ENCODE peak calls at places on chromosomes 5 and 9, in seven cellular contexts. One of them, this sample, is unnamed.

GRCh38 chr5:103668281-103668680 is 105.7 kb upstream of the NUDT12 start:
- DNase-seq in tibial nerve: no peak
- DNase-seq in CD8-positive, alpha-beta T cell: no peak
- DNase-seq in mesothelial cell of epicardium: no peak
- DNase-seq in stomach: no peak
- DNase-seq in A549: no peak
- DNase-seq in GM13977: no peak
- DNase-seq in this sample: no peak

GRCh38 chr9:133485531-133486260 is 6.8 kb upstream of the SLC2A6 start:
- DNase-seq in tibial nerve: no peak
- DNase-seq in CD8-positive, alpha-beta T cell: no peak
- DNase-seq in mesothelial cell of epicardium: no peak
- DNase-seq in stomach: no peak
- DNase-seq in A549: no peak
- DNase-seq in GM13977: peak
- DNase-seq in this sample: no peak

GRCh38 chr5:14174235-14174636 is 31.1 kb downstream of the TRIO start:
- DNase-seq in tibial nerve: no peak
- DNase-seq in CD8-positive, alpha-beta T cell: no peak
- DNase-seq in mesothelial cell of epicardium: no peak
- DNase-seq in stomach: no peak
- DNase-seq in A549: no peak
- DNase-seq in GM13977: no peak
- DNase-seq in this sample: no peak

GRCh38 chr9:8895498-8896224 is 1096.1 kb upstream of the DMAC1 start:
- DNase-seq in tibial nerve: no peak
- DNase-seq in CD8-positive, alpha-beta T cell: no peak
- DNase-seq in mesothelial cell of epicardium: no peak
- DNase-seq in stomach: no peak
- DNase-seq in A549: peak
- DNase-seq in GM13977: peak
- DNase-seq in this sample: no peak

GRCh38 chr9:78215706-78216105 is 20.2 kb upstream of the CEP78 start:
- DNase-seq in tibial nerve: no peak
- DNase-seq in CD8-positive, alpha-beta T cell: no peak
- DNase-seq in mesothelial cell of epicardium: no peak
- DNase-seq in stomach: no peak
- DNase-seq in A549: no peak
- DNase-seq in GM13977: no peak
- DNase-seq in this sample: no peak

GRCh38 chr5:7391215-7391614 is 4.7 kb upstream of the ADCY2 start:
- DNase-seq in tibial nerve: no peak
- DNase-seq in CD8-positive, alpha-beta T cell: no peak
- DNase-seq in mesothelial cell of epicardium: no peak
- DNase-seq in stomach: no peak
- DNase-seq in A549: no peak
- DNase-seq in GM13977: no peak
- DNase-seq in this sample: no peak

GRCh38 chr5:16260000-16260399 is 80.4 kb upstream of the MARCHF11 start:
- DNase-seq in tibial nerve: no peak
- DNase-seq in CD8-positive, alpha-beta T cell: no peak
- DNase-seq in mesothelial cell of epicardium: no peak
- DNase-seq in stomach: no peak
- DNase-seq in A549: no peak
- DNase-seq in GM13977: no peak
- DNase-seq in this sample: no peak

GRCh38 chr5:107085572-107085971 is 585.2 kb downstream of the EFNA5 start:
- DNase-seq in tibial nerve: no peak
- DNase-seq in CD8-positive, alpha-beta T cell: no peak
- DNase-seq in mesothelial cell of epicardium: no peak
- DNase-seq in stomach: no peak
- DNase-seq in A549: no peak
- DNase-seq in GM13977: no peak
- DNase-seq in this sample: no peak

GRCh38 chr9:83959061-83959460 is 21.0 kb downstream of the HNRNPK start:
- DNase-seq in tibial nerve: no peak
- DNase-seq in CD8-positive, alpha-beta T cell: no peak
- DNase-seq in mesothelial cell of epicardium: no peak
- DNase-seq in stomach: no peak
- DNase-seq in A549: no peak
- DNase-seq in GM13977: no peak
- DNase-seq in this sample: no peak

GRCh38 chr5:66929281-66929680 is 267.3 kb downstream of the CD180 start:
- DNase-seq in tibial nerve: no peak
- DNase-seq in CD8-positive, alpha-beta T cell: no peak
- DNase-seq in mesothelial cell of epicardium: no peak
- DNase-seq in stomach: no peak
- DNase-seq in A549: no peak
- DNase-seq in GM13977: no peak
- DNase-seq in this sample: no peak

GRCh38 chr9:117707561-117707960 is 3.4 kb downstream of the TLR4 start:
- DNase-seq in tibial nerve: no peak
- DNase-seq in CD8-positive, alpha-beta T cell: no peak
- DNase-seq in mesothelial cell of epicardium: no peak
- DNase-seq in stomach: no peak
- DNase-seq in A549: no peak
- DNase-seq in GM13977: no peak
- DNase-seq in this sample: no peak

GRCh38 chr9:118578467-118578866 is 790.8 kb downstream of the BRINP1 start:
- DNase-seq in tibial nerve: no peak
- DNase-seq in CD8-positive, alpha-beta T cell: no peak
- DNase-seq in mesothelial cell of epicardium: no peak
- DNase-seq in stomach: no peak
- DNase-seq in A549: no peak
- DNase-seq in GM13977: no peak
- DNase-seq in this sample: no peak

GRCh38 chr5:137696481-137696880 is 39.4 kb downstream of the KLHL3 start:
- DNase-seq in tibial nerve: no peak
- DNase-seq in CD8-positive, alpha-beta T cell: no peak
- DNase-seq in mesothelial cell of epicardium: no peak
- DNase-seq in stomach: no peak
- DNase-seq in A549: no peak
- DNase-seq in GM13977: no peak
- DNase-seq in this sample: no peak

GRCh38 chr9:111463036-111463435 is 21.1 kb downstream of the ECPAS start:
- DNase-seq in tibial nerve: no peak
- DNase-seq in CD8-positive, alpha-beta T cell: no peak
- DNase-seq in mesothelial cell of epicardium: no peak
- DNase-seq in stomach: no peak
- DNase-seq in A549: no peak
- DNase-seq in GM13977: no peak
- DNase-seq in this sample: no peak

GRCh38 chr5:96509721-96510383 is 76.8 kb upstream of the PCSK1 start:
- DNase-seq in tibial nerve: no peak
- DNase-seq in CD8-positive, alpha-beta T cell: no peak
- DNase-seq in mesothelial cell of epicardium: no peak
- DNase-seq in stomach: no peak
- DNase-seq in A549: peak
- DNase-seq in GM13977: no peak
- DNase-seq in this sample: no peak

GRCh38 chr9:16294371-16294770 is 576.1 kb downstream of the BNC2 start:
- DNase-seq in tibial nerve: no peak
- DNase-seq in CD8-positive, alpha-beta T cell: no peak
- DNase-seq in mesothelial cell of epicardium: no peak
- DNase-seq in stomach: no peak
- DNase-seq in A549: no peak
- DNase-seq in GM13977: no peak
- DNase-seq in this sample: no peak

GRCh38 chr9:4334439-4334838 is 34.6 kb upstream of the GLIS3 start:
- DNase-seq in tibial nerve: no peak
- DNase-seq in CD8-positive, alpha-beta T cell: no peak
- DNase-seq in mesothelial cell of epicardium: no peak
- DNase-seq in stomach: peak
- DNase-seq in A549: peak
- DNase-seq in GM13977: no peak
- DNase-seq in this sample: no peak

GRCh38 chr5:150672237-150672883 is 11.3 kb downstream of the MYOZ3 start:
- DNase-seq in tibial nerve: no peak
- DNase-seq in CD8-positive, alpha-beta T cell: no peak
- DNase-seq in mesothelial cell of epicardium: no peak
- DNase-seq in stomach: peak
- DNase-seq in A549: no peak
- DNase-seq in GM13977: peak
- DNase-seq in this sample: no peak

GRCh38 chr5:85533324-85533723 is 1084.4 kb upstream of the COX7C start:
- DNase-seq in tibial nerve: no peak
- DNase-seq in CD8-positive, alpha-beta T cell: no peak
- DNase-seq in mesothelial cell of epicardium: no peak
- DNase-seq in stomach: no peak
- DNase-seq in A549: no peak
- DNase-seq in GM13977: no peak
- DNase-seq in this sample: no peak

GRCh38 chr9:127203501-127204327 is 60.9 kb upstream of the GARNL3 start:
- DNase-seq in tibial nerve: no peak
- DNase-seq in CD8-positive, alpha-beta T cell: no peak
- DNase-seq in mesothelial cell of epicardium: no peak
- DNase-seq in stomach: no peak
- DNase-seq in A549: no peak
- DNase-seq in GM13977: no peak
- DNase-seq in this sample: no peak

GRCh38 chr9:127202461-127203139 is 62.0 kb upstream of the GARNL3 start:
- DNase-seq in tibial nerve: no peak
- DNase-seq in CD8-positive, alpha-beta T cell: no peak
- DNase-seq in mesothelial cell of epicardium: no peak
- DNase-seq in stomach: no peak
- DNase-seq in A549: no peak
- DNase-seq in GM13977: no peak
- DNase-seq in this sample: no peak

GRCh38 chr9:127205952-127206351 is 58.6 kb upstream of the GARNL3 start:
- DNase-seq in tibial nerve: no peak
- DNase-seq in CD8-positive, alpha-beta T cell: no peak
- DNase-seq in mesothelial cell of epicardium: no peak
- DNase-seq in stomach: no peak
- DNase-seq in A549: no peak
- DNase-seq in GM13977: no peak
- DNase-seq in this sample: no peak

GRCh38 chr9:127206666-127207065 is 57.9 kb upstream of the GARNL3 start:
- DNase-seq in tibial nerve: no peak
- DNase-seq in CD8-positive, alpha-beta T cell: no peak
- DNase-seq in mesothelial cell of epicardium: no peak
- DNase-seq in stomach: no peak
- DNase-seq in A549: no peak
- DNase-seq in GM13977: no peak
- DNase-seq in this sample: no peak

GRCh38 chr9:127204771-127205470 is 59.7 kb upstream of the GARNL3 start:
- DNase-seq in tibial nerve: no peak
- DNase-seq in CD8-positive, alpha-beta T cell: no peak
- DNase-seq in mesothelial cell of epicardium: no peak
- DNase-seq in stomach: no peak
- DNase-seq in A549: peak
- DNase-seq in GM13977: no peak
- DNase-seq in this sample: no peak
- TF ChIP-seq CTCF in tibial nerve: peak
- TF ChIP-seq CTCF in CD8-positive, alpha-beta T cell: no peak
- TF ChIP-seq CTCF in mesothelial cell of epicardium: no peak
- TF ChIP-seq CTCF in stomach: no peak
- TF ChIP-seq CTCF in A549: peak
- TF ChIP-seq CTCF in GM13977: peak
- TF ChIP-seq CTCF in this sample: no peak

GRCh38 chr9:75372499-75373268 is 284.4 kb downstream of the OSTF1 start:
- DNase-seq in tibial nerve: no peak
- DNase-seq in CD8-positive, alpha-beta T cell: no peak
- DNase-seq in mesothelial cell of epicardium: no peak
- DNase-seq in stomach: no peak
- DNase-seq in A549: no peak
- DNase-seq in GM13977: no peak
- DNase-seq in this sample: no peak
- TF ChIP-seq CTCF in tibial nerve: no peak
- TF ChIP-seq CTCF in CD8-positive, alpha-beta T cell: no peak
- TF ChIP-seq CTCF in mesothelial cell of epicardium: no peak
- TF ChIP-seq CTCF in stomach: no peak
- TF ChIP-seq CTCF in A549: no peak
- TF ChIP-seq CTCF in GM13977: no peak
- TF ChIP-seq CTCF in this sample: no peak

DNA sequence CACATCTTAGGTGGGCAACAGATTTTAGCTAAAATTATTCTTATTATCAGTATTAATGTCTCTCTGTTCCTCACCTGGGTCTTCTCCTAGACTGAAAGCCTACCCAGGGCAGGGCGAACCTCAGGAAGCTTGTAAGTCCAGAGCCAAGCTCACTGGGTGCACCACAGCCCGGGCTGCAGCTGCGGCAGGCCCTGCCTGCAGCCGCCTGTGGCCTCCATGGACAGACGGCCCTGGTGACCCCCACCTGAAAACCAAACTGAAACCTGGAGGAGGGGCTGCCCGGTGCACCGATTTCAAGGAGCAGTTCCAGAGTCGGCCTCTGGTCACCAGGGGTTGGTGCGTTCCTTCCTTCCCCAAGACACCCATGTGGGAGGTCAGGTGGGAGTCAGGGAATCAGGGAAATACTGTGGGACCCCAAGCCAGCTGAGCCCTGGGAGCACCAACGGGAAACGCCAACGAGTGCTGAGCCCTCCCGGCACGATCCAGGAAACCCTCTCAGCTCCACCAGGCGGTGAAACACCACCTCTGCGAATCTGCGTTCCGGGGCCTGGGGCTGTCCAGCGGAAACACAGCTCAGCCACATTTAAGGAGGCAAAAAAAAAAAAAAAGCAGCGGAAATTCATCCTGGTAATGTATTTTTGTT is 68.6 kb upstream of the PPP1R26 start:
- DNase-seq in tibial nerve: no peak
- DNase-seq in CD8-positive, alpha-beta T cell: no peak
- DNase-seq in mesothelial cell of epicardium: no peak
- DNase-seq in stomach: no peak
- DNase-seq in A549: no peak
- DNase-seq in GM13977: no peak
- DNase-seq in this sample: no peak
- TF ChIP-seq CTCF in tibial nerve: no peak
- TF ChIP-seq CTCF in CD8-positive, alpha-beta T cell: no peak
- TF ChIP-seq CTCF in mesothelial cell of epicardium: no peak
- TF ChIP-seq CTCF in stomach: no peak
- TF ChIP-seq CTCF in A549: no peak
- TF ChIP-seq CTCF in GM13977: no peak
- TF ChIP-seq CTCF in this sample: no peak

GRCh38 chr5:127761869-127762268 is 58.7 kb downstream of the CCDC192 start:
- DNase-seq in tibial nerve: no peak
- DNase-seq in CD8-positive, alpha-beta T cell: no peak
- DNase-seq in mesothelial cell of epicardium: no peak
- DNase-seq in stomach: no peak
- DNase-seq in A549: no peak
- DNase-seq in GM13977: no peak
- DNase-seq in this sample: no peak

GRCh38 chr5:127758884-127759283 is 55.7 kb downstream of the CCDC192 start:
- DNase-seq in tibial nerve: no peak
- DNase-seq in CD8-positive, alpha-beta T cell: no peak
- DNase-seq in mesothelial cell of epicardium: no peak
- DNase-seq in stomach: no peak
- DNase-seq in A549: no peak
- DNase-seq in GM13977: no peak
- DNase-seq in this sample: no peak

GRCh38 chr5:127754727-127755126 is 51.5 kb downstream of the CCDC192 start:
- DNase-seq in tibial nerve: no peak
- DNase-seq in CD8-positive, alpha-beta T cell: no peak
- DNase-seq in mesothelial cell of epicardium: no peak
- DNase-seq in stomach: peak
- DNase-seq in A549: no peak
- DNase-seq in GM13977: no peak
- DNase-seq in this sample: no peak

GRCh38 chr5:127754259-127754658 is 51.1 kb downstream of the CCDC192 start:
- DNase-seq in tibial nerve: no peak
- DNase-seq in CD8-positive, alpha-beta T cell: no peak
- DNase-seq in mesothelial cell of epicardium: peak
- DNase-seq in stomach: peak
- DNase-seq in A549: no peak
- DNase-seq in GM13977: no peak
- DNase-seq in this sample: no peak

GRCh38 chr5:127757576-127757975 is 54.4 kb downstream of the CCDC192 start:
- DNase-seq in tibial nerve: no peak
- DNase-seq in CD8-positive, alpha-beta T cell: no peak
- DNase-seq in mesothelial cell of epicardium: no peak
- DNase-seq in stomach: peak
- DNase-seq in A549: peak
- DNase-seq in GM13977: peak
- DNase-seq in this sample: no peak
- TF ChIP-seq CTCF in tibial nerve: peak
- TF ChIP-seq CTCF in CD8-positive, alpha-beta T cell: no peak
- TF ChIP-seq CTCF in mesothelial cell of epicardium: no peak
- TF ChIP-seq CTCF in stomach: peak
- TF ChIP-seq CTCF in A549: peak
- TF ChIP-seq CTCF in GM13977: peak
- TF ChIP-seq CTCF in this sample: no peak

This sample was measured in omental fat pad.